ENCODE peak calls at places on chromosomes 11 and 22, in six cellular contexts. A is fibroblast of lung, P is SK-N-MC, L is aorta, U is testis, Y is cardiac muscle cell. K is an unnamed sample.

GRCh38 chr22:49873228-49873940 is 19.7 kb downstream of the ZBED4 start:
- DNase-seq in A (no peak), P (no peak), L (peak; percentile 52), U (no peak), Y (no peak), K (no peak)

GRCh38 chr22:23591203-23591791 is 11.2 kb upstream of the IGLL1 start:
- DNase-seq in A (peak; percentile 44), P (peak; percentile 20), L (peak; percentile 81), U (peak; percentile 89), Y (peak; percentile 78), K (peak; percentile 92)

GRCh38 chr11:64007629-64008282 is 21.5 kb downstream of the OTUB1 start:
- DNase-seq in A (no peak), P (no peak), L (peak; percentile 93), U (peak; percentile 92), Y (peak; percentile 90), K (peak; percentile 81)

GRCh38 chr11:61820174-61820573 is 3.4 kb upstream of the FADS1 start:
- DNase-seq in A (peak; percentile 55), P (no peak), L (no peak), U (no peak), Y (no peak), K (no peak)

GRCh38 chr11:94131363-94132115 is 2.9 kb downstream of the PANX1 start:
- DNase-seq in A (peak; percentile 56), P (no peak), L (no peak), U (peak; percentile 53), Y (no peak), K (peak; percentile 59)

GRCh38 chr11:79982185-79982584 is 541.4 kb upstream of the TENM4 start:
- DNase-seq in A (no peak), P (no peak), L (no peak), U (peak; percentile 25), Y (no peak), K (no peak)

GRCh38 chr11:26994579-26995210 is 783 bp downstream of the FIBIN start:
- DNase-seq in A (no peak), P (no peak), L (peak; percentile 75), U (no peak), Y (no peak), K (peak; percentile 22)

GRCh38 chr11:10502770-10503169 is 38.2 kb downstream of the RNF141 start:
- DNase-seq in A (no peak), P (no peak), L (no peak), U (no peak), Y (no peak), K (no peak)

GRCh38 chr11:75813622-75814039 is 1.4 kb upstream of the UVRAG start:
- DNase-seq in A (peak; percentile 51), P (no peak), L (no peak), U (no peak), Y (no peak), K (no peak)

GRCh38 chr11:26618441-26618840 is 46.4 kb upstream of the MUC15 start:
- DNase-seq in A (no peak), P (no peak), L (no peak), U (no peak), Y (no peak), K (no peak)

GRCh38 chr11:134238956-134239355 is 14.2 kb downstream of the THYN1 start:
- DNase-seq in A (no peak), P (no peak), L (no peak), U (no peak), Y (no peak), K (no peak)

GRCh38 chr11:86949995-86950993 is 4.9 kb downstream of the FZD4 start:
- DNase-seq in A (no peak), P (no peak), L (no peak), U (no peak), Y (no peak), K (no peak)

GRCh38 chr11:128235958-128236357 is 351.4 kb downstream of the ETS1 start:
- DNase-seq in A (no peak), P (no peak), L (no peak), U (no peak), Y (peak; percentile 69), K (no peak)

DNA sequence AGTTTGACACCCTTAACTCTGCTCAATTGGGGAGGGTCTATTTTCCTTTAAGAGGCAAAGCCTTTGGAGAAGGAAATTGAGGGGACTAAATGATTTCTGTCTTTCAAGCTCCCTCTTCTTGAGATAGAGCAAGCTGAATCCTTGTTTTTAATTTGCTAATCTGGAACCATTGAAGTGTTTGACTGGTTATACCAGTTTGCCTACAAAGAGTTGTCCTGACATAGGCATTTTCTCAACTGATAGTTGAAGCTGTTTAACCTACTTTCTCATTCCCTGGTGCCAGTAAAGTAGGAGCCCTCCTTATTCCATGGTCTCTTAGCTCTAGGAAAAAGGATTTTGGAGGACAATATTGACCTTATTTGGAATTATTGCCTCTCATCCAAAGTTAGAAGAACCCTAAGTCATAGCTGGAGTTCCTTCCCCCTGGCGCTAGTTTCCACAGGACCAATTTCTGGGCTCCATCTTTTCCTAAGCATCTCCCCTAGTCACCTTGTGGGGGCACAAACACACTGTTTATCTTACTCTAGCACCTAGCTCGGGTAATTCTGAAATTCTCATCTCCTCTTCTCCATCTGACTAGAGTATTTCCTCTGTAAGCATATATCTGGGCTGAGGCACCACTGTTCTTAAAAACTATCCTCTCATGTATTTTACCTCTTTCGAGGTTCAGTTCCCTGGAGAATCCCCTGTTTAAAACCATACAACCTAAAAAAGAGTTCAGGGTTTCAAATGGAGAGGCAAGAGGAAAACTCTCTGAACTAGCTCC is 7.4 kb downstream of the ZDHHC5 start:
- DNase-seq in A (no peak), P (no peak), L (no peak), U (peak; percentile 2), Y (no peak), K (no peak)
- H3K36me3 ChIP-seq in A (peaks cover 10% of the 10 kb centered on the region), P (peaks cover 59% of the 10 kb centered on the region), L (peaks cover 2% of the 10 kb centered on the region), U (no peaks in the 10 kb centered on the region), Y (peaks cover 21% of the 10 kb centered on the region), K (no peaks in the 10 kb centered on the region)

DNA sequence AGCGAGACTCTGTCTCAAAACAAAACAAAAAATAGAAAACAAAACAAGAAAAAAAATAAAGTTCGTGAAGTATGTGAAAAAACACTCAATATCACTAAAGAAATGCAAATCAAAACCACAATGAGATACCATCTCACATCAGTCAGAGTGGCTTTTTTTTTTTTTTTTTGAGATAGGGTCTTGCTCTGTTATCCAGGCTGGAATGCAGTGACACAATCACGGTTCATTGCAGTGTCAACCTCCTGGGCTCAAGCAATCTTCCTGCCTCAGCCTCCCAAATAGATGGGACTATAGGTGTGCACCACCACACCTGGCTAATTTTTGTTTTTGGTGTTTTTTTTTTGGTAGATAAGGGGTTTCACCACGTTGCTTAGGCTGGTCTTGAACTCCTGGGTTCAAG is 37.5 kb downstream of the ATG16L2 start:
- DNase-seq in A (peak; percentile 37), P (no peak), L (no peak), U (no peak), Y (no peak), K (no peak)
- H3K36me3 ChIP-seq in A (no peaks in the 10 kb centered on the region), P (peaks cover 12% of the 10 kb centered on the region), L (no peaks in the 10 kb centered on the region), U (no peaks in the 10 kb centered on the region), Y (peaks cover 3% of the 10 kb centered on the region), K (no peaks in the 10 kb centered on the region)

GRCh38 chr22:44761025-44761424 is 8.7 kb downstream of the ARHGAP8 start:
- DNase-seq in A (no peak), P (no peak), L (no peak), U (no peak), Y (no peak), K (no peak)
- H3K36me3 ChIP-seq in A (no peaks in the 10 kb centered on the region), P (no peaks in the 10 kb centered on the region), L (no peaks in the 10 kb centered on the region), U (no peaks in the 10 kb centered on the region), Y (no peaks in the 10 kb centered on the region), K (no peaks in the 10 kb centered on the region)

DNA sequence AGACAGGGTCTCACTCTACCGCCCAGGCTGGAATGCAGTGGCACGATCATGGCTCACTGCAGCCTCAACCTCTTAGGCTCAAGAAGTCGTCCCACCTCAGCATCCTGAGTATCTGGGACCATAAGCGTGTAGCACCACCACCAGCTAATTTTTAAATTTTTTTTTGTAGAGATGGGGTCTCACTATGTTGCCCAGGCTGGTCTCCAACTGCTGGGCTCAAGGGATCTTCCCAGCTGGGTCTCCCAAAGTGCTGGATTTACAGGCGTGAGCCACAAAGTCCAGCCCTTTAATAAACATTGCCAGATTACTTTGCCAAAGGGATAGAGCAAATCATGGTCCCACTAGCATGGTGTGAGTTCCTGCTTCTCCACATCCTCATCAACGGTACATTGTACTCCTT is 45.6 kb downstream of the KMT5B start:
- DNase-seq in A (no peak), P (no peak), L (no peak), U (no peak), Y (no peak), K (no peak)
- H3K36me3 ChIP-seq in A (peaks cover 22% of the 10 kb centered on the region), P (peaks cover 56% of the 10 kb centered on the region), L (peaks cover 19% of the 10 kb centered on the region), U (no peaks in the 10 kb centered on the region), Y (peaks cover 56% of the 10 kb centered on the region), K (no peaks in the 10 kb centered on the region)

DNA sequence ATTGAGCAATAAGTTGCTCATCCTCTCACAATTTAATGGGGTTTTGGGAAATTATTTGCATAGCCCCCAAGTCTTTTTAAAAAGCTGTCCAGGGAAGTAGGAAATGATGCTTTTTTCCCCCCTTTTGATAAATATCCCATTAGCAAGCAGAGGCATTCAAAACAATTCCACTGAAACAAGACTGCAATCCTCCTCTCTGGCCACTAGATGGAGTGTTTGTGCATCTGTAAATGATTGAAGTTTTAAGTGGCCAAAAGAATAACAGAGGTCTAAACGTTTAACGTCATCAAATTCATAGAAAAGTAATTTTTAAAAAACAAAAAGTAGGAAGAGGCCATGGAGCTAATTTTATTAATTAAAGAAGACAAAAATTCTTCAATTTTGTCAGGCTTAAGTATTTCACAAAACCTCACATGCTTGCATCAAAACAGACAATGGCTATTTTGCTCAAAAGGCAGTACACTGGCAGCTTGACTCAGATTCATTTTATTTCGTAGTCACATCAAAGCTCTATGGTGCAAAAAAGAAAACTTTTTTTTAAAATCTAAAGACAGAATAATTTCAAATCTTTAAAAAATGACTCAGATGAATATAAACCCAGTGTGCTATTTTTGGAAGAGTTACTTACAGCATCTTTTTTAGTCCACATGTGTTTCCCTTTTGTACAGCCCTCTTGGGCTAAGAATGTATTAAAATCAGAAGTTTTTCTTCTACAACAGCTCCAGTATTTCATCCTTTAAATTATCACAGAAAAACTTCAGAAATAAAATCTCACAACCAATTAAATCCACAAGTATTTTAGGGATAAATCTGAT is 17.8 kb downstream of the CHORDC1 start:
- DNase-seq in A (peak; percentile 52), P (peak; percentile 51), L (no peak), U (peak; percentile 26), Y (peak; percentile 52), K (no peak)
- H3K36me3 ChIP-seq in A (peaks cover 2% of the 10 kb centered on the region), P (peaks cover 88% of the 10 kb centered on the region), L (no peaks in the 10 kb centered on the region), U (no peaks in the 10 kb centered on the region), Y (peaks cover 45% of the 10 kb centered on the region), K (no peaks in the 10 kb centered on the region)

GRCh38 chr22:46214616-46215015 is 35.5 kb downstream of the CDPF1 start:
- DNase-seq in A (no peak), P (no peak), L (no peak), U (no peak), Y (no peak), K (no peak)
- H3K36me3 ChIP-seq in A (peaks cover 2% of the 10 kb centered on the region), P (no peaks in the 10 kb centered on the region), L (peaks cover 8% of the 10 kb centered on the region), U (no peaks in the 10 kb centered on the region), Y (peaks cover 11% of the 10 kb centered on the region), K (no peaks in the 10 kb centered on the region)